ENCODE peak calls at places on chromosomes 4 and X, in ten cellular contexts. O is upper lobe of left lung, X is SK-N-SH, I is breast epithelium, H is sigmoid colon, Y is suprapubic skin, F is K562, R is HepG2, Q is Panc1, L is transverse colon. S is an unnamed sample.

GRCh38 chr4:158816953-158817352 is 48.1 kb downstream of the FNIP2 start:
- DNase-seq in O (peak), X (no peak), I (no peak), H (no peak), Y (no peak), F (no peak), R (no peak), Q (no peak), L (no peak), S (no peak)

GRCh38 chrX:20061869-20062254 is 54.8 kb downstream of the MAP7D2 start:
- DNase-seq in O (no peak), X (no peak), I (no peak), H (no peak), Y (no peak), F (no peak), R (peak), Q (no peak), L (no peak), S (no peak)

GRCh38 chr4:17599826-17600225 is 14.6 kb upstream of the MED28 start:
- DNase-seq in O (no peak), X (no peak), I (no peak), H (no peak), Y (no peak), F (no peak), R (no peak), Q (no peak), L (no peak), S (no peak)

GRCh38 chrX:84475596-84475995 is 26.7 kb downstream of the HDX start:
- DNase-seq in O (no peak), X (peak), I (no peak), H (no peak), Y (no peak), F (no peak), R (no peak), Q (no peak), L (no peak), S (no peak)

GRCh38 chr4:45215976-45216542 is 489.7 kb upstream of the GNPDA2 start:
- DNase-seq in O (no peak), X (peak), I (no peak), H (no peak), Y (no peak), F (no peak), R (no peak), Q (no peak), L (no peak), S (no peak)

GRCh38 chr4:155529197-155529596 is 137.5 kb upstream of the GUCY1A1 start:
- DNase-seq in O (no peak), X (peak), I (no peak), H (no peak), Y (no peak), F (no peak), R (no peak), Q (no peak), L (no peak), S (no peak)

GRCh38 chr4:62917649-62918048 is 1491.6 kb downstream of the TECRL start:
- DNase-seq in O (no peak), X (no peak), I (no peak), H (no peak), Y (no peak), F (no peak), R (no peak), Q (no peak), L (no peak), S (no peak)

GRCh38 chrX:68571292-68572256 is 72.7 kb downstream of the YIPF6 start:
- DNase-seq in O (no peak), X (no peak), I (no peak), H (no peak), Y (no peak), F (peak), R (no peak), Q (peak), L (no peak), S (no peak)

GRCh38 chrX:56554870-56555269 is 8.6 kb upstream of the UBQLN2 start:
- DNase-seq in O (no peak), X (no peak), I (no peak), H (no peak), Y (no peak), F (no peak), R (peak), Q (no peak), L (no peak), S (no peak)

GRCh38 chr4:186728631-186729271 is 5.1 kb upstream of the FAT1 start:
- DNase-seq in O (no peak), X (no peak), I (no peak), H (no peak), Y (no peak), F (no peak), R (peak), Q (no peak), L (no peak), S (no peak)

GRCh38 chr4:145936142-145937020 is 2.2 kb downstream of the ZNF827 start:
- DNase-seq in O (peak), X (peak), I (peak), H (peak), Y (peak), F (peak), R (peak), Q (no peak), L (peak), S (peak)

GRCh38 chr4:173217727-173218126 is 49.1 kb downstream of the GALNT7 start:
- DNase-seq in O (no peak), X (no peak), I (no peak), H (no peak), Y (no peak), F (peak), R (no peak), Q (no peak), L (no peak), S (no peak)

GRCh38 chr4:184310171-184310567 is 92.5 kb upstream of the ENPP6 start:
- DNase-seq in O (peak), X (no peak), I (no peak), H (no peak), Y (no peak), F (peak), R (no peak), Q (no peak), L (peak), S (peak)

GRCh38 chr4:66300336-66300934 is 630.1 kb upstream of the EPHA5 start:
- DNase-seq in O (no peak), X (no peak), I (no peak), H (no peak), Y (no peak), F (no peak), R (no peak), Q (no peak), L (no peak), S (no peak)

GRCh38 chrX:148422531-148422930 is 77.9 kb upstream of the AFF2 start:
- DNase-seq in O (no peak), X (no peak), I (no peak), H (no peak), Y (no peak), F (no peak), R (no peak), Q (no peak), L (no peak), S (no peak)

GRCh38 chr4:186037692-186038658 is 31.0 kb upstream of the TLR3 start:
- DNase-seq in O (no peak), X (peak), I (no peak), H (peak), Y (no peak), F (peak), R (peak), Q (peak), L (peak), S (no peak)

GRCh38 chr4:126582737-126583136 is 1050.0 kb upstream of the INTU start:
- DNase-seq in O (no peak), X (no peak), I (no peak), H (no peak), Y (no peak), F (no peak), R (no peak), Q (no peak), L (no peak), S (no peak)

GRCh38 chrX:104318330-104319009 is 63.7 kb upstream of the ESX1 start:
- DNase-seq in O (no peak), X (no peak), I (no peak), H (no peak), Y (no peak), F (no peak), R (peak), Q (no peak), L (peak), S (no peak)

GRCh38 chrX:135923353-135923752 is 29.8 kb downstream of the SAGE1 start:
- DNase-seq in O (no peak), X (no peak), I (no peak), H (no peak), Y (no peak), F (no peak), R (no peak), Q (no peak), L (no peak), S (no peak)

GRCh38 chrX:15404712-15405111 is 20.5 kb upstream of the VEGFD start:
- DNase-seq in O (no peak), X (peak), I (no peak), H (peak), Y (no peak), F (no peak), R (no peak), Q (no peak), L (peak), S (no peak)

GRCh38 chr4:95585016-95585695 is 36.4 kb upstream of the UNC5C start:
- DNase-seq in O (no peak), X (no peak), I (no peak), H (no peak), Y (no peak), F (no peak), R (no peak), Q (peak), L (no peak), S (no peak)

GRCh38 chr4:183200453-183200852 is 101.4 kb downstream of the WWC2 start:
- DNase-seq in O (peak), X (no peak), I (no peak), H (no peak), Y (no peak), F (no peak), R (no peak), Q (no peak), L (peak), S (no peak)

GRCh38 chrX:129772796-129773431 is 6.8 kb upstream of the SASH3 start:
- DNase-seq in O (peak), X (no peak), I (no peak), H (peak), Y (peak), F (no peak), R (no peak), Q (no peak), L (peak), S (peak)

GRCh38 chr4:36385951-36386561 is 104.6 kb downstream of the DTHD1 start:
- DNase-seq in O (peak), X (no peak), I (no peak), H (no peak), Y (no peak), F (no peak), R (no peak), Q (no peak), L (peak), S (no peak)

GRCh38 chr4:75939890-75940691 is 722 bp downstream of the NAAA start:
- DNase-seq in O (peak), X (peak), I (peak), H (peak), Y (peak), F (peak), R (peak), Q (no peak), L (peak), S (peak)

GRCh38 chr4:75935628-75936027 is 5.2 kb downstream of the NAAA start:
- DNase-seq in O (no peak), X (no peak), I (no peak), H (no peak), Y (no peak), F (no peak), R (no peak), Q (no peak), L (no peak), S (no peak)

GRCh38 chr4:75940692-75941253 is at the start of gene NAAA:
- DNase-seq in O (peak), X (peak), I (peak), H (peak), Y (peak), F (peak), R (peak), Q (no peak), L (peak), S (peak)
- TF ChIP-seq POLR2AphosphoS5 in O (peak), X (no peak), I (no peak), H (peak), Y (no peak), F (peak), R (peak), Q (no peak), L (peak), S (peak)

DNA sequence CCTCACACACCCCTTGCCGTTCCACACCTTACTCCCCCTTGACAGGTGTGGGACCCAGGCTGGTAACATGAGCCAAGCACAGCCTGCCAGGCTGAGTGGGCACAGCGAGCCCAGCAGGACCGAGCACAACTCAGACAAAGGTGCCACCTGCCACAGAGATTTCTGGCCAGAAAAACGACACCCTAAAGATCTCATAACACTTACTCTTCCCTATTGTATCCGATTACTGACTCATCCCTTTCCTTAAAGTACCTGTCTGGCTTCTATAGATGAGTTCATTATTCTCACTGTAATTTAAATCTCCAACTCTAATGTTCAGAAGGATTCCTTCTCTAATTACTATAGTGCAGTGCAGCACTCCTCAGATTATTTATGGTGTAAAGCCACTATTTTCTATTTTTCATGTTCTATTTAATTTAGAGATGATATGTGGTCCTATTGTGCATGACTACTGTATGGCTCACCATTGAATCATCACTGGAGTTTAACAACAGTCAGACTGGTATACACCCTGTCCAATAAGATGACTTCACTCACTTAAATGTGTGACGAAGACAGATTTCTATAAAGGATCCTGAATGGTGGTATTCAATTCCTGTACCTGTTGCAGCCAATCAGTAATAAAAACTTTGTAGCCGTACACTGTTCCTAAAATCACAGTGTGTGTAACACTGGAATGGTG is 7.6 kb upstream of the SYTL5 start:
- DNase-seq in O (no peak), X (no peak), I (no peak), H (no peak), Y (no peak), F (no peak), R (no peak), Q (no peak), L (no peak), S (no peak)
- H3K27ac ChIP-seq in O (no peak), X (no peak), I (no peak), H (no peak), Y (no peak), F (no peak), R (no peak), Q (no peak), L (no peak), S (no peak)

GRCh38 chr4:40665844-40666243 is 36.2 kb upstream of the RBM47 start:
- DNase-seq in O (no peak), X (no peak), I (no peak), H (no peak), Y (no peak), F (no peak), R (no peak), Q (no peak), L (no peak), S (no peak)

GRCh38 chr4:40661803-40662202 is 32.1 kb upstream of the RBM47 start:
- DNase-seq in O (no peak), X (no peak), I (no peak), H (no peak), Y (no peak), F (no peak), R (no peak), Q (no peak), L (no peak), S (no peak)

DNA sequence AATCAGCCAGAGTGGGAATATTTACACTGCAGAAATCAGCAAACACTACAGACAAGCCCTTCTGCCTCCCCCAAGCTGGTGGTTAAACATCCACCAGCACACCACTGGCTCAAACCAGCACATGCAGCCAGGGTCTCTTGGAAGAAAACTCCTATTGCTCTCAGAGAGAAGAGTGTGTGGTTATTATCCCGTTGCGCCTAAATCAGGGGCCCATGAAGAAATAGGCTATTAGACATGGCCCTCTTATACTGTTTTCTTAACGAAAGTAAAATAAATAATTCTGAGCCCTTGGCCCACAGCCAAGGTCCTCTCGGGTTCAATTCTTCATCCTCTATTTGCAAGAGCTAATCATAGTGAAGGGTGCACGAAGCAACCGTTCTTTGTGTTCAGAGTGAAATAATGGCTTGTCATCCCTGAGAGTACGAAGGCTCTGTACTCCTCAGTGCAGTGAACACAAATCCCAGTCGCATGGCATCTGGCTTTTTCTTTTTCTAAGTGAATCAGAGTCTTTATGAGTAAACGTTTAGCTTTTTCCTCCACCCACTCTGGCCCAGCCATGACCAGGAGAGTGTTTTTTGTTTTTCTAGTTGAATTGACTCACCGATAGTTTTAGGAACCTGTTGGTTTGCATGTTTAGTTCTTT is 33.4 kb upstream of the RBM47 start:
- DNase-seq in O (peak), X (no peak), I (no peak), H (no peak), Y (no peak), F (no peak), R (peak), Q (no peak), L (no peak), S (peak)
- TF ChIP-seq POLR2AphosphoS5 in O (no peak), X (no peak), I (no peak), H (no peak), Y (no peak), F (no peak), R (no peak), Q (no peak), L (no peak), S (no peak)

GRCh38 chr4:78056265-78057129 is 626 bp upstream of the FRAS1 start:
- DNase-seq in O (peak), X (peak), I (peak), H (peak), Y (peak), F (peak), R (peak), Q (no peak), L (peak), S (peak)
- H3K27ac ChIP-seq in O (peak), X (peak), I (peak), H (peak), Y (peak), F (no peak), R (peak), Q (no peak), L (peak), S (no peak)

GRCh38 chr4:1234811-1235292 is 14.1 kb downstream of the CTBP1 start:
- DNase-seq in O (no peak), X (no peak), I (no peak), H (peak), Y (peak), F (no peak), R (no peak), Q (no peak), L (no peak), S (peak)
- TF ChIP-seq POLR2AphosphoS5 in O (no peak), X (no peak), I (no peak), H (no peak), Y (no peak), F (no peak), R (no peak), Q (no peak), L (no peak), S (peak)

GRCh38 chr4:102610007-102610406 is 108.8 kb downstream of the NFKB1 start:
- DNase-seq in O (no peak), X (no peak), I (no peak), H (no peak), Y (no peak), F (peak), R (no peak), Q (no peak), L (no peak), S (no peak)
- H3K27ac ChIP-seq in O (no peak), X (no peak), I (no peak), H (no peak), Y (no peak), F (no peak), R (no peak), Q (no peak), L (no peak), S (no peak)

GRCh38 chrX:53377464-53377863 is 45.0 kb downstream of the SMC1A start:
- DNase-seq in O (no peak), X (no peak), I (no peak), H (no peak), Y (no peak), F (no peak), R (no peak), Q (no peak), L (no peak), S (no peak)

GRCh38 chrX:53379008-53379710 is 43.3 kb downstream of the SMC1A start:
- DNase-seq in O (no peak), X (no peak), I (no peak), H (no peak), Y (no peak), F (no peak), R (no peak), Q (no peak), L (no peak), S (no peak)

GRCh38 chrX:53373307-53373706 is 49.1 kb downstream of the SMC1A start:
- DNase-seq in O (no peak), X (no peak), I (no peak), H (no peak), Y (no peak), F (no peak), R (no peak), Q (no peak), L (no peak), S (no peak)

GRCh38 chrX:53374923-53375322 is 47.5 kb downstream of the SMC1A start:
- DNase-seq in O (no peak), X (no peak), I (no peak), H (no peak), Y (no peak), F (peak), R (no peak), Q (no peak), L (no peak), S (no peak)

DNA sequence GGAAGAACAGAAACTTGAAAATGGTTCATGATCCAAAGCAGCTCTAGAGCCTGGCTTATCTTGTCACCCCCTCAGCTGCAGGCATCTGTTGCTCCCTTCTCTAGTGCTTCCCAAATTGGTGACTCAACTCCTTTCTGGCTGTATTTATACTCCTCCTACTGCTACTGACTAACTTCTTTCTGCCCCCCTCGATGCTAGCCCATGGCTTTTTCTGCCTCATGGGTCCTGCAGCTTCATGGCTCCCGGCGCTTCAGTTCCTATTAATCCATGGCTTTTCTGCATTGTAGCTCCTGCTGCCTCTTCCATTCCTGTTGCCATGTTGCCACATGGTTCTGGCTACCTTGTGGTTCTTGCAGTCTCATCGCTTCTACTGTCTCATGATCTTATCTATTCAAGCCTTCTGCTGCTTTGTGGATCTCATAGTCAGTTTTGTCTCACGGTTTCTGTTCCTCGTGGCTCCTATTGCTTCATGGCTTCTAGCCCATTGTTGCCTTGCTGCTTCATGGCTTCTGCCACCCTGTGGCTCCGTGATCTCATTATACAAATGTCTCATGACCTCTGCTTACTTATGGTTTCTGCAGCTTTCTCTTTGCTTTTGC is 48.1 kb downstream of the SMC1A start:
- DNase-seq in O (peak), X (no peak), I (no peak), H (no peak), Y (no peak), F (peak), R (no peak), Q (no peak), L (no peak), S (no peak)
- TF ChIP-seq POLR2AphosphoS5 in O (no peak), X (no peak), I (no peak), H (no peak), Y (no peak), F (peak), R (no peak), Q (no peak), L (no peak), S (no peak)

GRCh38 chr4:142645478-142646108 is 200.5 kb downstream of the INPP4B start:
- DNase-seq in O (no peak), X (no peak), I (no peak), H (no peak), Y (no peak), F (no peak), R (no peak), Q (no peak), L (no peak), S (no peak)
- H3K27ac ChIP-seq in O (no peak), X (no peak), I (no peak), H (no peak), Y (no peak), F (no peak), R (no peak), Q (no peak), L (no peak), S (no peak)

S was measured in spleen.